ENCODE peak calls at places on chromosome 12, in eight cellular contexts. One of them, this sample, is unnamed.

GRCh38 chr12:65881348-65881961 is 57.2 kb downstream of the HMGA2 start:
- DNase-seq in epithelial cell of esophagus: peak; percentile 41
- DNase-seq in GM12865: no peak
- DNase-seq in esophagus muscularis mucosa: no peak
- DNase-seq in heart left ventricle: peak; percentile 53
- DNase-seq in ovary: peak; percentile 62
- DNase-seq in prostate gland: no peak
- DNase-seq in left lung: peak; percentile 43
- DNase-seq in this sample: no peak

GRCh38 chr12:60227916-60228315 is 632.1 kb downstream of the SLC16A7 start:
- DNase-seq in epithelial cell of esophagus: no peak
- DNase-seq in GM12865: no peak
- DNase-seq in esophagus muscularis mucosa: no peak
- DNase-seq in heart left ventricle: no peak
- DNase-seq in ovary: no peak
- DNase-seq in prostate gland: no peak
- DNase-seq in left lung: no peak
- DNase-seq in this sample: no peak

GRCh38 chr12:29616664-29617409 is 119.4 kb upstream of the OVCH1 start:
- DNase-seq in epithelial cell of esophagus: peak; percentile 90
- DNase-seq in GM12865: no peak
- DNase-seq in esophagus muscularis mucosa: no peak
- DNase-seq in heart left ventricle: no peak
- DNase-seq in ovary: no peak
- DNase-seq in prostate gland: no peak
- DNase-seq in left lung: no peak
- DNase-seq in this sample: no peak

GRCh38 chr12:131795688-131796410 is 32.3 kb upstream of the MMP17 start:
- DNase-seq in epithelial cell of esophagus: peak; percentile 73
- DNase-seq in GM12865: no peak
- DNase-seq in esophagus muscularis mucosa: no peak
- DNase-seq in heart left ventricle: no peak
- DNase-seq in ovary: no peak
- DNase-seq in prostate gland: peak; percentile 42
- DNase-seq in left lung: peak; percentile 72
- DNase-seq in this sample: no peak

GRCh38 chr12:132873724-132874123 is 13.7 kb downstream of the CHFR start:
- DNase-seq in epithelial cell of esophagus: no peak
- DNase-seq in GM12865: no peak
- DNase-seq in esophagus muscularis mucosa: no peak
- DNase-seq in heart left ventricle: no peak
- DNase-seq in ovary: no peak
- DNase-seq in prostate gland: no peak
- DNase-seq in left lung: no peak
- DNase-seq in this sample: no peak

GRCh38 chr12:73445658-73446324 is 1091.8 kb upstream of the ATXN7L3B start:
- DNase-seq in epithelial cell of esophagus: no peak
- DNase-seq in GM12865: no peak
- DNase-seq in esophagus muscularis mucosa: no peak
- DNase-seq in heart left ventricle: no peak
- DNase-seq in ovary: no peak
- DNase-seq in prostate gland: no peak
- DNase-seq in left lung: no peak
- DNase-seq in this sample: no peak

GRCh38 chr12:129169928-129170327 is 316.6 kb downstream of the GLT1D1 start:
- DNase-seq in epithelial cell of esophagus: no peak
- DNase-seq in GM12865: no peak
- DNase-seq in esophagus muscularis mucosa: no peak
- DNase-seq in heart left ventricle: no peak
- DNase-seq in ovary: no peak
- DNase-seq in prostate gland: no peak
- DNase-seq in left lung: no peak
- DNase-seq in this sample: no peak

GRCh38 chr12:108816652-108817335 is 40.6 kb downstream of the SSH1 start:
- DNase-seq in epithelial cell of esophagus: no peak
- DNase-seq in GM12865: no peak
- DNase-seq in esophagus muscularis mucosa: no peak
- DNase-seq in heart left ventricle: peak; percentile 78
- DNase-seq in ovary: no peak
- DNase-seq in prostate gland: peak; percentile 79
- DNase-seq in left lung: peak; percentile 72
- DNase-seq in this sample: peak; percentile 51

GRCh38 chr12:75489613-75490210 is 9.2 kb downstream of the GLIPR1 start:
- DNase-seq in epithelial cell of esophagus: peak; percentile 79
- DNase-seq in GM12865: peak; percentile 57
- DNase-seq in esophagus muscularis mucosa: no peak
- DNase-seq in heart left ventricle: no peak
- DNase-seq in ovary: no peak
- DNase-seq in prostate gland: no peak
- DNase-seq in left lung: no peak
- DNase-seq in this sample: no peak

GRCh38 chr12:122099280-122099749 is 20.8 kb downstream of the MLXIP start:
- DNase-seq in epithelial cell of esophagus: no peak
- DNase-seq in GM12865: no peak
- DNase-seq in esophagus muscularis mucosa: no peak
- DNase-seq in heart left ventricle: no peak
- DNase-seq in ovary: no peak
- DNase-seq in prostate gland: no peak
- DNase-seq in left lung: no peak
- DNase-seq in this sample: no peak

GRCh38 chr12:123040106-123040505 is 59.6 kb downstream of the ARL6IP4 start:
- DNase-seq in epithelial cell of esophagus: no peak
- DNase-seq in GM12865: no peak
- DNase-seq in esophagus muscularis mucosa: no peak
- DNase-seq in heart left ventricle: no peak
- DNase-seq in ovary: no peak
- DNase-seq in prostate gland: no peak
- DNase-seq in left lung: no peak
- DNase-seq in this sample: no peak

GRCh38 chr12:43807361-43807760 is 1.2 kb upstream of the TWF1 start:
- DNase-seq in epithelial cell of esophagus: peak; percentile 81
- DNase-seq in GM12865: no peak
- DNase-seq in esophagus muscularis mucosa: no peak
- DNase-seq in heart left ventricle: no peak
- DNase-seq in ovary: no peak
- DNase-seq in prostate gland: no peak
- DNase-seq in left lung: no peak
- DNase-seq in this sample: no peak

GRCh38 chr12:43812042-43812441 is 5.9 kb upstream of the TWF1 start:
- DNase-seq in epithelial cell of esophagus: peak; percentile 65
- DNase-seq in GM12865: no peak
- DNase-seq in esophagus muscularis mucosa: no peak
- DNase-seq in heart left ventricle: no peak
- DNase-seq in ovary: no peak
- DNase-seq in prostate gland: no peak
- DNase-seq in left lung: no peak
- DNase-seq in this sample: no peak

GRCh38 chr12:43806737-43807072 is 588 bp upstream of the TWF1 start:
- DNase-seq in epithelial cell of esophagus: no peak
- DNase-seq in GM12865: peak; percentile 9
- DNase-seq in esophagus muscularis mucosa: no peak
- DNase-seq in heart left ventricle: no peak
- DNase-seq in ovary: no peak
- DNase-seq in prostate gland: no peak
- DNase-seq in left lung: no peak
- DNase-seq in this sample: no peak

GRCh38 chr12:43805149-43805856 is 814 bp downstream of the TWF1 start:
- DNase-seq in epithelial cell of esophagus: no peak
- DNase-seq in GM12865: peak; percentile 36
- DNase-seq in esophagus muscularis mucosa: no peak
- DNase-seq in heart left ventricle: no peak
- DNase-seq in ovary: no peak
- DNase-seq in prostate gland: peak; percentile 8
- DNase-seq in left lung: no peak
- DNase-seq in this sample: no peak

DNA sequence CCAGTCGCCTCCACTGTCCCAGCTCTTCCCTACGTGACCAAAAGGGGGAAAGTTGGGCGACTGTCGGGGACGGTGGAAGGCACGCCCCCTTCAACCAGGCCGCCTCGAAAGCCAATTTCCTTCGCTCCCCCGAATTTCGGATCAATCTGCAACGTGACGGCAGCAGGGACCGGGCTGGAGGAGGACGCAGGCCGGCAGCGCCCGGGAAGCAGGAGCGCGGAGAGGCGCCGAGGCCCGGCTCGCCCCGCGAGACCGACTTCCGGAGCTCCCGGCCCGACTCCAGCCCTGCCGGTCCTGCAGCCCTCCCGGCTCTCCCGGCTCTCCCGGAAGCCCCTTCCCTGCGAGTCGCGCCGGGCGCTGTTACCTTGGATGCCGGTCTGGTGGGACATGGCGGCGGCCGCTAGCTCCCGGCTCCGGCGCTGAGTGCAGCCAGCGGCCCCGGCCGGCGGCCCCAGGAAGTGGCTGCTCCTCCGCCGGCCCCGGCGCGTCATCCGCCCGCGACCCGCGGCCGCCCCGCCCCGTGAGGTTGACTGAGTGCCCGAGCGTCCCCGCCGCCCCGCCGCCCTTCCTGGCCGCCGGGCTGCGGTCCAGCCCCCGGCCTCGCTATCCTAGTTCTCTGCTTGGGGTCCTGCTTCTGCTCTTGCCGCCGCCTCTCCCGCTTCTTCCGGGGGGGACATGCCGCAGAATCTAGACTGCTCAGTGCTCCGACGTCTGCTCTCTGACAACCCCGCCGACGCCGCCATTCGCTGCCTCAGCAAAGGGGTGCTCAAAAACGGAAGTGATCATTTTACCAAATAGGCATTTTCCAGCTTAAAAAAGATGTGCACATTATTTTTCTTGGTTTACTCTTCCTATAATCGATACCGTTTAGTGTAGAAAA is at the start of gene TWF1:
- DNase-seq in epithelial cell of esophagus: peak; percentile 85
- DNase-seq in GM12865: peak; percentile 89
- DNase-seq in esophagus muscularis mucosa: peak; percentile 95
- DNase-seq in heart left ventricle: peak; percentile 93
- DNase-seq in ovary: peak; percentile 85
- DNase-seq in prostate gland: peak; percentile 84
- DNase-seq in left lung: peak; percentile 87
- DNase-seq in this sample: peak; percentile 92
- TF ChIP-seq CTCF in epithelial cell of esophagus: peak; percentile 44
- TF ChIP-seq CTCF in GM12865: peak; percentile 23
- TF ChIP-seq CTCF in esophagus muscularis mucosa: no peak
- TF ChIP-seq CTCF in heart left ventricle: no peak
- TF ChIP-seq CTCF in ovary: peak; percentile 66
- TF ChIP-seq CTCF in prostate gland: peak; percentile 13
- TF ChIP-seq CTCF in left lung: peak; percentile 19
- TF ChIP-seq CTCF in this sample: peak; percentile 27

GRCh38 chr12:27425306-27425705 is 21.2 kb upstream of the SMCO2 start:
- DNase-seq in epithelial cell of esophagus: no peak
- DNase-seq in GM12865: no peak
- DNase-seq in esophagus muscularis mucosa: no peak
- DNase-seq in heart left ventricle: no peak
- DNase-seq in ovary: peak; percentile 29
- DNase-seq in prostate gland: no peak
- DNase-seq in left lung: no peak
- DNase-seq in this sample: no peak
- TF ChIP-seq CTCF in epithelial cell of esophagus: no peak
- TF ChIP-seq CTCF in GM12865: no peak
- TF ChIP-seq CTCF in esophagus muscularis mucosa: no peak
- TF ChIP-seq CTCF in heart left ventricle: no peak
- TF ChIP-seq CTCF in ovary: no peak
- TF ChIP-seq CTCF in prostate gland: no peak
- TF ChIP-seq CTCF in left lung: no peak
- TF ChIP-seq CTCF in this sample: no peak

GRCh38 chr12:98743362-98743953 is 98.4 kb downstream of the APAF1 start:
- DNase-seq in epithelial cell of esophagus: peak; percentile 38
- DNase-seq in GM12865: peak; percentile 44
- DNase-seq in esophagus muscularis mucosa: peak; percentile 50
- DNase-seq in heart left ventricle: no peak
- DNase-seq in ovary: no peak
- DNase-seq in prostate gland: no peak
- DNase-seq in left lung: no peak
- DNase-seq in this sample: no peak
- TF ChIP-seq CTCF in epithelial cell of esophagus: peak; percentile 63
- TF ChIP-seq CTCF in GM12865: peak; percentile 72
- TF ChIP-seq CTCF in esophagus muscularis mucosa: no peak
- TF ChIP-seq CTCF in heart left ventricle: peak; percentile 34
- TF ChIP-seq CTCF in ovary: no peak
- TF ChIP-seq CTCF in prostate gland: no peak
- TF ChIP-seq CTCF in left lung: peak; percentile 34
- TF ChIP-seq CTCF in this sample: peak; percentile 37

DNA sequence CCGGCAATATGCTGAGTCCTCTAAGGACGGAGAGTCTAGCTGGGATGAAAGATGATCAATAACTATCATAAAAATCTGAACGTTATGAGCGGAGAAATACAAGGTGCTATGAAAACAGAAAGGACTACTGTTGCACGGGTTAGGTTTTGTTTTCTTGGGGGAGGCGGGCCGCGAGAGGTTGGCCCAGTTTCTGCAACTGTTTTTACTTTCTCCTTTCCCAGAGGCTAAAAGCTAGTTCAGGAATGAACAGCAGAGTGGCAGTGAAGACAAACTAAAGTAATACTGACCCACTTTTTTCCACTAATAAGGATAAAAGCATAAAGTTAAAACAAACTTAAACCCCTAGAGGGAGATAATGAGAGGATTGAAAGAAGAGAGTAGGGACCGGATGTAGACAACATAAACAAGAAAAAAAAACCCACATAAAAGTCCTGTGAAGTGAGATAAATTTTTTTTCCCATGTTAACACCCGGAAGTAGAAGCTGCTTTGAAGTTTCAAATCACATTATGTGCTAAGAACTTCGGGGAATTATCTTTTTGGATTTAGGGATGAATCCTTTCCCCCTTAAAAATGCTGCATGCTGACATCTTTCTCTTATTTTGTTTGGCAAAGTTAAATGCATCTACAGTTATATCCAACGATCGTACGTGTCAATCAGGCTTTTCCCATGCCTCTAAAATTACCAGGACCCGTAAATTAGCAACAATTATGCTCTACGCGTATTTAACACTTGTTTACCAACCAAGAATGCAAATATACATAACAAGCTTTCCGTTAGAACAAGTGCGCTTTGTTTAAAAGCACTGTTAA is 1.0 kb upstream of the CDK17 start:
- DNase-seq in epithelial cell of esophagus: peak; percentile 62
- DNase-seq in GM12865: peak; percentile 83
- DNase-seq in esophagus muscularis mucosa: no peak
- DNase-seq in heart left ventricle: no peak
- DNase-seq in ovary: peak; percentile 31
- DNase-seq in prostate gland: peak; percentile 20
- DNase-seq in left lung: no peak
- DNase-seq in this sample: peak; percentile 32
- TF ChIP-seq CTCF in epithelial cell of esophagus: peak; percentile 38
- TF ChIP-seq CTCF in GM12865: peak; percentile 31
- TF ChIP-seq CTCF in esophagus muscularis mucosa: peak; percentile 39
- TF ChIP-seq CTCF in heart left ventricle: peak; percentile 19
- TF ChIP-seq CTCF in ovary: peak; percentile 59
- TF ChIP-seq CTCF in prostate gland: peak; percentile 44
- TF ChIP-seq CTCF in left lung: no peak
- TF ChIP-seq CTCF in this sample: peak; percentile 42

DNA sequence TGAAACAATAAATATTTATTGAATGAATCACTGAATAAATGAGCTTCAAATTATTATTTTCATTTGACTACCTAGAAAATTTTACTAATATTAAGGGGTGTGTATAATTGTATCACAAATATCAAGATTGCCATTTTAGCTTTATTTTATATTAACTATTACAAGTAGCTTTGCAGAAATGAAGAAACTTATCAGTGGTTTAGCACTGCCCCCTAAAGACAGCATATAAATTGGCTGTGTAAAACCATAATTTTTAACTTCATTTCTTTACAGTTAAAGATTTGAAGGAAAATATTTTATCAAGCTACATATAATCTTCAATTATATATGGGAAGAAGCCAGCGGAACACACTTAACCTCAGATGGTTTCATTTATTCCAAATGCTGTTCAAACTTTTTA is 11.4 kb downstream of the GARIN6 start:
- DNase-seq in epithelial cell of esophagus: peak; percentile 2
- DNase-seq in GM12865: peak; percentile 10
- DNase-seq in esophagus muscularis mucosa: no peak
- DNase-seq in heart left ventricle: no peak
- DNase-seq in ovary: no peak
- DNase-seq in prostate gland: no peak
- DNase-seq in left lung: no peak
- DNase-seq in this sample: no peak
- TF ChIP-seq CTCF in epithelial cell of esophagus: peak; percentile 14
- TF ChIP-seq CTCF in GM12865: peak; percentile 8
- TF ChIP-seq CTCF in esophagus muscularis mucosa: peak; percentile 21
- TF ChIP-seq CTCF in heart left ventricle: no peak
- TF ChIP-seq CTCF in ovary: no peak
- TF ChIP-seq CTCF in prostate gland: no peak
- TF ChIP-seq CTCF in left lung: no peak
- TF ChIP-seq CTCF in this sample: peak; percentile 24

This sample was measured in right lobe of liver.